ENCODE peak calls at places on chromosomes 1 and 21, in four cellular contexts. One of them, this sample, is unnamed.

GRCh38 chr1:15550573-15550972 is 23.9 kb downstream of the DNAJC16 start:
- DNase-seq in activated CD4-positive, CD25-positive, alpha-beta regulatory T cell treated with anti-CD3 and anti-CD28 coated beads, Interleukin-2, amount 50 U/mL, for 16 hours: no peak
- DNase-seq in tibial nerve: no peak
- DNase-seq in NCI-H2029: no peak
- DNase-seq in this sample: no peak

GRCh38 chr1:203351037-203351625 is at the start of gene FMOD:
- DNase-seq in activated CD4-positive, CD25-positive, alpha-beta regulatory T cell treated with anti-CD3 and anti-CD28 coated beads, Interleukin-2, amount 50 U/mL, for 16 hours: no peak
- DNase-seq in tibial nerve: peak
- DNase-seq in NCI-H2029: peak
- DNase-seq in this sample: no peak

GRCh38 chr1:164660415-164661174 is 101.6 kb downstream of the PBX1 start:
- DNase-seq in activated CD4-positive, CD25-positive, alpha-beta regulatory T cell treated with anti-CD3 and anti-CD28 coated beads, Interleukin-2, amount 50 U/mL, for 16 hours: no peak
- DNase-seq in tibial nerve: no peak
- DNase-seq in NCI-H2029: peak
- DNase-seq in this sample: no peak

GRCh38 chr1:185499986-185500626 is 183.1 kb upstream of the IVNS1ABP start:
- DNase-seq in activated CD4-positive, CD25-positive, alpha-beta regulatory T cell treated with anti-CD3 and anti-CD28 coated beads, Interleukin-2, amount 50 U/mL, for 16 hours: no peak
- DNase-seq in tibial nerve: no peak
- DNase-seq in NCI-H2029: no peak
- DNase-seq in this sample: no peak

GRCh38 chr21:35298757-35299156 is 249.7 kb upstream of the RUNX1 start:
- DNase-seq in activated CD4-positive, CD25-positive, alpha-beta regulatory T cell treated with anti-CD3 and anti-CD28 coated beads, Interleukin-2, amount 50 U/mL, for 16 hours: no peak
- DNase-seq in tibial nerve: no peak
- DNase-seq in NCI-H2029: no peak
- DNase-seq in this sample: no peak

GRCh38 chr1:27430903-27431653 is 38.7 kb downstream of the GPR3 start:
- DNase-seq in activated CD4-positive, CD25-positive, alpha-beta regulatory T cell treated with anti-CD3 and anti-CD28 coated beads, Interleukin-2, amount 50 U/mL, for 16 hours: no peak
- DNase-seq in tibial nerve: no peak
- DNase-seq in NCI-H2029: no peak
- DNase-seq in this sample: no peak

GRCh38 chr1:28577052-28577678 is 14.9 kb upstream of the RAB42 start:
- DNase-seq in activated CD4-positive, CD25-positive, alpha-beta regulatory T cell treated with anti-CD3 and anti-CD28 coated beads, Interleukin-2, amount 50 U/mL, for 16 hours: no peak
- DNase-seq in tibial nerve: no peak
- DNase-seq in NCI-H2029: no peak
- DNase-seq in this sample: no peak

GRCh38 chr1:205312866-205313680 is 8.5 kb downstream of the NUAK2 start:
- DNase-seq in activated CD4-positive, CD25-positive, alpha-beta regulatory T cell treated with anti-CD3 and anti-CD28 coated beads, Interleukin-2, amount 50 U/mL, for 16 hours: no peak
- DNase-seq in tibial nerve: no peak
- DNase-seq in NCI-H2029: no peak
- DNase-seq in this sample: no peak

GRCh38 chr21:15446193-15446592 is 283.6 kb upstream of the USP25 start:
- DNase-seq in activated CD4-positive, CD25-positive, alpha-beta regulatory T cell treated with anti-CD3 and anti-CD28 coated beads, Interleukin-2, amount 50 U/mL, for 16 hours: no peak
- DNase-seq in tibial nerve: no peak
- DNase-seq in NCI-H2029: no peak
- DNase-seq in this sample: no peak

GRCh38 chr1:244083544-244083943 is 32.5 kb downstream of the ZBTB18 start:
- DNase-seq in activated CD4-positive, CD25-positive, alpha-beta regulatory T cell treated with anti-CD3 and anti-CD28 coated beads, Interleukin-2, amount 50 U/mL, for 16 hours: no peak
- DNase-seq in tibial nerve: no peak
- DNase-seq in NCI-H2029: no peak
- DNase-seq in this sample: no peak

GRCh38 chr1:109306832-109307362 is at the start of gene MYBPHL:
- DNase-seq in activated CD4-positive, CD25-positive, alpha-beta regulatory T cell treated with anti-CD3 and anti-CD28 coated beads, Interleukin-2, amount 50 U/mL, for 16 hours: no peak
- DNase-seq in tibial nerve: no peak
- DNase-seq in NCI-H2029: no peak
- DNase-seq in this sample: no peak

GRCh38 chr21:38476385-38476784 is 21.9 kb downstream of the ERG start:
- DNase-seq in activated CD4-positive, CD25-positive, alpha-beta regulatory T cell treated with anti-CD3 and anti-CD28 coated beads, Interleukin-2, amount 50 U/mL, for 16 hours: no peak
- DNase-seq in tibial nerve: no peak
- DNase-seq in NCI-H2029: no peak
- DNase-seq in this sample: no peak

GRCh38 chr1:149936992-149937705 is 470 bp upstream of the MTMR11 start:
- DNase-seq in activated CD4-positive, CD25-positive, alpha-beta regulatory T cell treated with anti-CD3 and anti-CD28 coated beads, Interleukin-2, amount 50 U/mL, for 16 hours: no peak
- DNase-seq in tibial nerve: no peak
- DNase-seq in NCI-H2029: peak
- DNase-seq in this sample: no peak

GRCh38 chr1:225318706-225319575 is 108.9 kb downstream of the LBR start:
- DNase-seq in activated CD4-positive, CD25-positive, alpha-beta regulatory T cell treated with anti-CD3 and anti-CD28 coated beads, Interleukin-2, amount 50 U/mL, for 16 hours: no peak
- DNase-seq in tibial nerve: no peak
- DNase-seq in NCI-H2029: peak
- DNase-seq in this sample: peak

GRCh38 chr1:113949007-113949406 is 19.9 kb downstream of the HIPK1 start:
- DNase-seq in activated CD4-positive, CD25-positive, alpha-beta regulatory T cell treated with anti-CD3 and anti-CD28 coated beads, Interleukin-2, amount 50 U/mL, for 16 hours: no peak
- DNase-seq in tibial nerve: no peak
- DNase-seq in NCI-H2029: no peak
- DNase-seq in this sample: no peak

GRCh38 chr1:95252422-95252821 is 18.4 kb downstream of the RWDD3 start:
- DNase-seq in activated CD4-positive, CD25-positive, alpha-beta regulatory T cell treated with anti-CD3 and anti-CD28 coated beads, Interleukin-2, amount 50 U/mL, for 16 hours: no peak
- DNase-seq in tibial nerve: no peak
- DNase-seq in NCI-H2029: no peak
- DNase-seq in this sample: no peak

GRCh38 chr1:235892080-235892670 is 25.5 kb upstream of the LYST start:
- DNase-seq in activated CD4-positive, CD25-positive, alpha-beta regulatory T cell treated with anti-CD3 and anti-CD28 coated beads, Interleukin-2, amount 50 U/mL, for 16 hours: no peak
- DNase-seq in tibial nerve: no peak
- DNase-seq in NCI-H2029: no peak
- DNase-seq in this sample: no peak

GRCh38 chr1:246921481-246921880 is 10.3 kb downstream of the AHCTF1 start:
- DNase-seq in activated CD4-positive, CD25-positive, alpha-beta regulatory T cell treated with anti-CD3 and anti-CD28 coated beads, Interleukin-2, amount 50 U/mL, for 16 hours: no peak
- DNase-seq in tibial nerve: no peak
- DNase-seq in NCI-H2029: no peak
- DNase-seq in this sample: no peak

GRCh38 chr1:170290226-170290625 is 144.5 kb downstream of the NTMT2 start:
- DNase-seq in activated CD4-positive, CD25-positive, alpha-beta regulatory T cell treated with anti-CD3 and anti-CD28 coated beads, Interleukin-2, amount 50 U/mL, for 16 hours: no peak
- DNase-seq in tibial nerve: no peak
- DNase-seq in NCI-H2029: no peak
- DNase-seq in this sample: no peak

GRCh38 chr1:39671793-39672550 is at the start of gene NT5C1A:
- DNase-seq in activated CD4-positive, CD25-positive, alpha-beta regulatory T cell treated with anti-CD3 and anti-CD28 coated beads, Interleukin-2, amount 50 U/mL, for 16 hours: no peak
- DNase-seq in tibial nerve: no peak
- DNase-seq in NCI-H2029: peak
- DNase-seq in this sample: no peak

GRCh38 chr1:78303620-78304019 is 187.2 kb upstream of the PTGFR start:
- DNase-seq in activated CD4-positive, CD25-positive, alpha-beta regulatory T cell treated with anti-CD3 and anti-CD28 coated beads, Interleukin-2, amount 50 U/mL, for 16 hours: no peak
- DNase-seq in tibial nerve: no peak
- DNase-seq in NCI-H2029: no peak
- DNase-seq in this sample: no peak

GRCh38 chr1:3907031-3907534 is 7.0 kb upstream of the C1orf174 start:
- DNase-seq in activated CD4-positive, CD25-positive, alpha-beta regulatory T cell treated with anti-CD3 and anti-CD28 coated beads, Interleukin-2, amount 50 U/mL, for 16 hours: no peak
- DNase-seq in tibial nerve: no peak
- DNase-seq in NCI-H2029: no peak
- DNase-seq in this sample: no peak

GRCh38 chr1:1317420-1317819 is 7.0 kb downstream of the INTS11 start:
- DNase-seq in activated CD4-positive, CD25-positive, alpha-beta regulatory T cell treated with anti-CD3 and anti-CD28 coated beads, Interleukin-2, amount 50 U/mL, for 16 hours: no peak
- DNase-seq in tibial nerve: no peak
- DNase-seq in NCI-H2029: no peak
- DNase-seq in this sample: no peak

GRCh38 chr1:160826546-160826945 is 30.6 kb downstream of the LY9 start:
- DNase-seq in activated CD4-positive, CD25-positive, alpha-beta regulatory T cell treated with anti-CD3 and anti-CD28 coated beads, Interleukin-2, amount 50 U/mL, for 16 hours: no peak
- DNase-seq in tibial nerve: no peak
- DNase-seq in NCI-H2029: no peak
- DNase-seq in this sample: no peak

This sample was measured in NCI-H1048.